ENCODE peak calls at places on chromosome 2, in four cellular contexts. C is neural progenitor cell, K is GM23338, F is endothelial cell. B is an unnamed sample.

GRCh38 chr2:86416126-86416525 is 25.0 kb upstream of the KDM3A start:
- DNase-seq in F (no peak), C (no peak), K (no peak), B (no peak)

GRCh38 chr2:112803691-112804521 is 19.6 kb upstream of the IL1A start:
- DNase-seq in C (no peak), K (no peak), F (no peak), B (no peak)

GRCh38 chr2:174607989-174608865 is 10.6 kb upstream of the WIPF1 start:
- DNase-seq in K (no peak), F (no peak), C (no peak), B (no peak)

GRCh38 chr2:174083843-174084458 is 118.8 kb upstream of the SP3 start:
- DNase-seq in F (no peak), K (no peak), C (peak), B (no peak)

GRCh38 chr2:151878655-151879563 is 50.7 kb upstream of the ARL5A start:
- DNase-seq in K (no peak), C (no peak), F (no peak), B (no peak)

GRCh38 chr2:173969886-173970285 is 4.7 kb upstream of the SP3 start:
- DNase-seq in K (no peak), F (no peak), C (no peak), B (no peak)

GRCh38 chr2:219252570-219252899 is 508 bp upstream of the TUBA4B start:
- DNase-seq in C (peak), K (no peak), F (no peak), B (no peak)

GRCh38 chr2:225501022-225501421 is 101.5 kb downstream of the NYAP2 start:
- DNase-seq in F (no peak), C (no peak), K (no peak), B (no peak)

GRCh38 chr2:130808482-130809268 is 28.0 kb upstream of the ARHGEF4 start:
- DNase-seq in F (no peak), K (no peak), C (no peak), B (no peak)

GRCh38 chr2:133975676-133976428 is 278.0 kb upstream of the MGAT5 start:
- DNase-seq in F (no peak), K (no peak), C (no peak), B (no peak)

GRCh38 chr2:52222128-52222527 is 1190.2 kb upstream of the NRXN1 start:
- DNase-seq in F (no peak), C (no peak), K (no peak), B (no peak)

GRCh38 chr2:235937936-235938335 is 230.2 kb downstream of the GBX2 start:
- DNase-seq in F (no peak), K (no peak), C (no peak), B (no peak)

GRCh38 chr2:182482511-182482910 is 55.7 kb upstream of the PDE1A start:
- DNase-seq in C (peak), F (no peak), K (no peak), B (no peak)

GRCh38 chr2:49236316-49236715 is 82.0 kb upstream of the FSHR start:
- DNase-seq in K (no peak), C (no peak), F (no peak), B (no peak)

DNA sequence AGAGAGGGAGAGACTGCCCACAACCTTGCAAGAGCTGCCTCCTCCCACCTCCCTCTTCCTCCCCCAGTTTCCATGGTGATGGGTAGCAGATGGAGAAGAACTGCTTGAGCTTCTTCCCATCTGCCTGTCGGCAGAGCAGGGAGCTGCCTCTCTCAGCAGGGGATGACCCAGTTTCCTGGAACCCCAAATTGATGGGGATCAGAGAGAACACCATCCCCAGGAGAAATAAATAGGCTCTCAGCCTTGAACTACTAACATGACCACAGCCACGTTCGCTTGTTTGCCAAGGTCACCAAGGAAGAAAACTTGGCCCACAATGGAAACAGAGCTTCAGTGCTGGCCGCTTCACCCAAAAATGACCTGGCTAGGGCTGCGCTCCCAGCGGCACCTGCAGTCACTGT is 82.2 kb downstream of the ADD2 start:
- DNase-seq in C (no peak), F (no peak), K (no peak), B (no peak)
- TF ChIP-seq CTCF in C (no peak), F (no peak), K (no peak), B (no peak)

DNA sequence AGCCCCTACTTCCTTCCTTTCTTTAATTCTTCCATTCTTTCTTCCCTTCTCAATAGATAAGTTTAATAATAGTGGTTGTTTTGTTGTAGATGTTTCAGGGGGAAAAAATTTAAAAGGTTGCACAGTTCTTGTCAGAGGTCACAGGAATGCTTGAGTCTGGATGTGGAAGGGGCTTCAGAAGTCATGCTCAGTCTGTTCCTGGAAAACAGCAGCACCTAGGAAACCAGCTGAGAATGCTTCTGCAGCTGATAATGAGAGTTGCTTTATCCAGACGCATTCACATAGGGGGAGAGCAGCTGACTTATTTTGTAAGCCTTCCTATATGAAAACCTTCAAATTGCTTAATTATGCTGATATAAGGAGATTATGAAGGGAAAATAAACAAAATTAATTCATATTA is 235.4 kb downstream of the GULP1 start:
- DNase-seq in K (no peak), F (no peak), C (no peak), B (no peak)
- TF ChIP-seq CTCF in K (no peak), F (no peak), C (no peak), B (no peak)

GRCh38 chr2:38428940-38429339 is 51.9 kb upstream of the ATL2 start:
- DNase-seq in C (no peak), K (no peak), F (no peak), B (no peak)
- TF ChIP-seq CTCF in C (no peak), K (no peak), F (no peak), B (no peak)

DNA sequence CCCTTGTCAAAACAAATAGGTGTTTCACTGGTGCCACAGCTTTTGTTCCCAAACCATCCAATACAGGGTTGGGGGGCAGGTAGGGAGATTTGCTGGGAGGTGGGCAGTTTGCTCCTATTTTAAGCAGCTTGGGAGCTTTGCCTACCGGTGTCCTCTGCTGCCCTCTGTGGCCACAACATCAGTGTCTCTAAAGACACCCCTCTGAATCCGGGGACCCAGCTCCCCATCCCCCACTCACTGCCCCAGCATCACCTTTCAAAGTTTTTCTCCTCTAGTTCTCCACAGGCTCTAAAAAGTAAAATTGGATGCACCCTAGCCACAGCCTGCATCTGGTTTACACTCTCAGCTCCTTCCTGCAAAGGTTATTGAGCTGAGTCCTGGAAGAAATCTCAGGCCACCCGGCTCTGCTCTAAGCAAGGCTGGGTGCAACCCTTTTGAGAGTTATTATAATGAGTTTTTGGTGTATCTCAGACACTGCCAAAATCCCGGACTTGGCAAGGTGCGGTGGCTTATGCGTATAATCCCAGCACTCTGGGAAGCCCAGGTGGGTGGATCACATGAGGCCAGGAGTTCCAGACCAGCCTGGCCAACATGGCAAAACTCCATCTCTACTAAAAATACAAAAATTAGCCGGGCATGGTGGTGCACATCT is 2.9 kb upstream of the EPAS1 start:
- DNase-seq in F (peak), C (peak), K (peak), B (peak)
- TF ChIP-seq CTCF in F (no peak), C (peak), K (peak), B (no peak)

DNA sequence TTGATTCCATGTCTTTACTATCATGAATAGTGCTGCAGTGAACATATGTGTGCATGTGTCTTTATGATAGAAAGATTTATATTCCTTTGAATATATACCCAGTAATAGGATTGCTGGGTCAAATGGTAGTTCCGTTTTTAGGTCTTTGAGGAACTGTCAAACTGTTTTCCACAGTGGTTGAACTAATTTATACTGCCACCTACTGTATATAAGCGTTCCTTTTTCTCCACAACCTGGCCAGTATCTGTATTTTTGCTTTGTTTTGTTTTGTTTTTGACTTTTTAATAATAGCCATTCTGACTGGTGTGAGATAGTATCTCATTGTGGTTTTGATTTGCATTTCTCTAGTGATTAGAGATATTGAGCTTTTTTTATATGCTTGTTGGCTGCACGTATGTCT is 641.6 kb downstream of the SUCLG1 start:
- DNase-seq in F (no peak), C (peak), K (peak), B (no peak)
- TF ChIP-seq CTCF in F (no peak), C (peak), K (peak), B (no peak)

DNA sequence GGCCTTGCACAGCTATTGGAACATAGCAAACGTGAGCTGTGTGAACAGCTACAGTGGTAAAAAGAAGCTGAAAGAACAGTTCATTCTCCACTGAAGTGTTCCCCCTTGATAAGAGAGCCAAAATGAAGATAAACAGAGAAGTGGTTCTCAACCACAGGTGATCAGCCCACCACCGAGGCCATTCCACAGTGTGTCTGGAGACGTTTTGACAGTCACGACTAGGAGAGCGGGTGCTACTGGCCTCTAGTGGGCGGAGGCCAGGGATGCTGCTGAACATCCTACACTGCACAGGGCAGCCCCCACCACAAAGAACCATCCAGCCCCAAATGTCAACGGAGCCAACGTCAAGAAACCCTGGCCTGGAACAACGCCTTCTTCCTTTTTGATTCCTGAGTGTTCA is 38.4 kb downstream of the ADCY3 start:
- DNase-seq in C (no peak), F (no peak), K (peak), B (no peak)
- TF ChIP-seq CTCF in C (peak), F (no peak), K (peak), B (no peak)

GRCh38 chr2:8546319-8547283 is 135.3 kb upstream of the ID2 start:
- DNase-seq in F (peak), K (no peak), C (no peak), B (no peak)

GRCh38 chr2:8547284-8548064 is 134.4 kb upstream of the ID2 start:
- DNase-seq in F (peak), K (no peak), C (no peak), B (peak)

GRCh38 chr2:8549273-8549922 is 132.5 kb upstream of the ID2 start:
- DNase-seq in F (no peak), K (no peak), C (no peak), B (no peak)

GRCh38 chr2:8548871-8549221 is 133.0 kb upstream of the ID2 start:
- DNase-seq in F (no peak), K (no peak), C (no peak), B (no peak)

DNA sequence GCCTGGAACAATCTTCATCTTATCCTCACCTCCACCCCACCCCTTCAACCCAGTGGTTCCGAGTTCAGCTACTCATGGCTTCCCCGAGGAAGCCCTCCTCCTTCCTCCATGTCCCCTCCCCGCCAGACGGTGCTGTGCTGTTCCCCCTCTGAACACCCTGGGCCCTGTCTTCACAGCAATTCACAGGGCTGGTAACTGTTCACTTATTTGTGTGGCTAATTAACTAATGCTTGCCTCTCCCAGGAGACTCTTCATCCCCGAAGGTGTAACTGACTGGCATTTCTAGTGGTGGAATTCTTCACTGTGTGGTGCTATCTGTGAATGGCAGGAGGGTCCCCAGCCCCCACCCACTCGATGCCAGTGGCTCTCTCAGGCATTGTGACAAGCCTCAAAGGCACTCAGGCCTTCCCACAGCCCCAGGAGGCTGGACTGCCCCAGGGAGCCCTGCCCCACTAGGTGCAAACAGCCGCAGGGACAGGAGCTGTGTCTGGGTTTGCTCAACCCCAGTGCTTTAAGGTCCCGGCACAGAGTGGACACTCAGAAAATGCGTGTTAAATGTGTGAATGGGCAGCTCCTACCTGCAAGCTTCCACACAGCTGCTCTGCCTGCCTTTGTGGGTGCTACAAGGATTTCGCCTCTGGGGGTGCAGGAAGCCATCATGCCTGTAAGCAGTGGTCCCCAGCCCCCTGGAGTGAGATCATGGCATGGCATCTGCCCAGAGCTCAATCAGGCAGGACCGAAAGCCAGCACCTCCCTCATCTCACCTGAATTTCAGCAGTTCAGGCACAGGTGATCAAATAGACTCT is 133.6 kb upstream of the ID2 start:
- DNase-seq in K (no peak), F (peak), C (no peak), B (no peak)
- TF ChIP-seq CTCF in K (no peak), F (no peak), C (no peak), B (no peak)

DNA sequence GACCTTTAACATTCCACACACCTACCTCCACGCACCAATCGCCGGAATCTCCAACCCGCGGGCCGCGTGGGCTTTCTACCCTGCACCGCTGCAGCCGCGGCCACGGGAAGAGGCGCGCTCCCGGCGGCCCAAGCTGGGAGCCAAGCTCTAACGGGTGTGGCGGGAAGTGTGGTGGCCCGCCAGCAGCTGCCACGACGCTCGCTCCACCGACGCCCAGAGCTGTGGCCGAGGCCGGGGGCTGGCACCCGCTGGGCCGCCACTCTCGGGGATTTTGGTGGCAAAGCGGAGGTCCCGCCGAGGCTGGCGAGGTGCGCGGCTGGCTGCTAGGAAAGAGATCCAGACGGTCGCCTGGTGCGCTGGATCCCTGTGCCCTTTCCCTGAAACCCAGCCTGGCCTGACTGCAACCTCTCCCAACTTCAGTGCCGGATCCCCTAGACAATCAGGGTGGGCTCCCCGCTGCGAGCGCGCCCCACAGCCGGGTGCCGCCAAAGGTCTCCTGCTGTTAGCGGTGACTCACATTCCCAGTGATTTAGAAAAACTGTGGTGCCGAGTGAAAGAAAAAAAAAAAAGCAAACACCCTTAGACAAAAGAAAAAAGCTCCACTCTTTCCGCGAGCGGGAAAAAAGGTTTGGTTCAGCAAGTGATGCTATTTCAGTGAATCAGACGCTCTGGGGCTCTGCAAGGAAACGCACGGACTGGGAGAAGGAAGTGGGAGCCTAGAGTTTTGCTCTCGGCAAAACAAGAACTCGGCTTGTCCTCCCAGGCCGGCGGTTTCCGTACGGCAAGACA is 2.9 kb upstream of the BCL2L11 start:
- DNase-seq in K (peak), F (peak), C (peak), B (peak)
- TF ChIP-seq CTCF in K (no peak), F (no peak), C (no peak), B (no peak)

GRCh38 chr2:128736689-128737545 is 418.2 kb upstream of the HS6ST1 start:
- DNase-seq in K (peak), C (peak), F (peak), B (peak)
- TF ChIP-seq CTCF in K (peak), C (peak), F (peak), B (peak)

GRCh38 chr2:237557633-237558015 is 8.8 kb upstream of the PRLH start:
- DNase-seq in F (no peak), C (no peak), K (no peak), B (no peak)

GRCh38 chr2:237553959-237554358 is 12.4 kb upstream of the PRLH start:
- DNase-seq in F (no peak), C (no peak), K (no peak), B (no peak)

GRCh38 chr2:237558918-237559645 is 7.3 kb upstream of the PRLH start:
- DNase-seq in K (no peak), C (no peak), F (no peak), B (peak)

GRCh38 chr2:237555560-237555959 is 10.8 kb upstream of the PRLH start:
- DNase-seq in C (no peak), K (no peak), F (no peak), B (no peak)

DNA sequence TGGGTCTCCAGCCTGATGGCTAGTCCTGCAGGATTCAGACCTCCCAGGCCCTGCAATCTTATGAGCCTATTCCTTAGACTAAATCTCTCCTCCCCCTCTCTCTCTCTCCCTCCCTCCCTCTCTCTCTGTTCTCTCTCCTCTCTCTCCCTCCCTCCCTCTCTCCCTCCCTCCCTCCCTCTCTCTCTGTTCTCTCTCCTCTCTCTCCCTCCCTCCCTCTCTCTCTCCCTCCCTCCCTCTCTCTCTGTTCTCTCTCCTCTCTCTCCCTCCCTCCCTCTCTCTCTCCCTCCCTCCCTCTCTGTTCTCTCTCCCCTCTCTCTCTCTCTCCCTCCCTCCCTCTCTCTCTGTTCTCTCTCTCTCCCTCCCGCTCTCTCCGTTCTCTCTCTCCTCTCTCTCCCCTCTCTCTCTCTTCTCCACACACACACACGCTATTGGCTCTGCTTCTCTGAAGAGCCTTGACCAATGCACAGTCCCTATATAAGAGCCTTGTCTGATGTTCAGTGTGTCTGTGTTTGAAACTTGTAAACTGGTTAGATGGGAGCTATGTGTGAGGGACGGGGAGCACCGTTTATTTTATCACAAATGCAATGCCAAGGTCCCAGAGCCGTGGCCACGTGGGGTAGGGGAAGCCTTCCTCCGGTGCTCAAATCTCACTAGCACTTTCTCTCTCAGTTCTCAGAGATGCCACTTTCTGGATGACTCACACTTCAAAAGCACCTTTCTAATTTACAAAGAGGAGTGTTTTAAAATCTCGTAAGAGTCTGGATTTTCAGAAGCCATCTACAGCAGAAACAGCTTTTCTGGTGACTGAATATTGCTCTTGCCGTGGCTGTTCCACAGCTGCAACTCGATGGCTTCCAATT is 9.4 kb upstream of the PRLH start:
- DNase-seq in C (no peak), K (no peak), F (no peak), B (no peak)
- TF ChIP-seq CTCF in C (no peak), K (no peak), F (no peak), B (no peak)